ENCODE peak calls at places on chromosome 3, in nine cellular contexts. One of them, this sample, is unnamed.

GRCh38 chr3:163490119-163490518 is 1588.2 kb downstream of the SI start:
- DNase-seq in lung: no peak
- DNase-seq in amniotic epithelial cell: peak
- DNase-seq in EL: peak
- DNase-seq in fibroblast of lung: peak
- DNase-seq in lower lobe of right lung: no peak
- DNase-seq in KBM-7: peak
- DNase-seq in NCI-H2081: peak
- DNase-seq in type B pancreatic cell: no peak
- DNase-seq in this sample: peak

GRCh38 chr3:71580636-71581215 is 2.8 kb downstream of the FOXP1 start:
- DNase-seq in lung: peak
- DNase-seq in amniotic epithelial cell: no peak
- DNase-seq in EL: peak
- DNase-seq in fibroblast of lung: no peak
- DNase-seq in lower lobe of right lung: no peak
- DNase-seq in KBM-7: peak
- DNase-seq in NCI-H2081: no peak
- DNase-seq in type B pancreatic cell: no peak
- DNase-seq in this sample: no peak

GRCh38 chr3:45664558-45664957 is 24.6 kb upstream of the SACM1L start:
- DNase-seq in lung: no peak
- DNase-seq in amniotic epithelial cell: no peak
- DNase-seq in EL: no peak
- DNase-seq in fibroblast of lung: no peak
- DNase-seq in lower lobe of right lung: peak
- DNase-seq in KBM-7: peak
- DNase-seq in NCI-H2081: no peak
- DNase-seq in type B pancreatic cell: no peak
- DNase-seq in this sample: peak

GRCh38 chr3:189985938-189986337 is 134.8 kb downstream of the P3H2 start:
- DNase-seq in lung: no peak
- DNase-seq in amniotic epithelial cell: no peak
- DNase-seq in EL: peak
- DNase-seq in fibroblast of lung: no peak
- DNase-seq in lower lobe of right lung: no peak
- DNase-seq in KBM-7: no peak
- DNase-seq in NCI-H2081: no peak
- DNase-seq in type B pancreatic cell: no peak
- DNase-seq in this sample: no peak

GRCh38 chr3:190902292-190902691 is 39.8 kb upstream of the GMNC start:
- DNase-seq in lung: no peak
- DNase-seq in amniotic epithelial cell: no peak
- DNase-seq in EL: no peak
- DNase-seq in fibroblast of lung: no peak
- DNase-seq in lower lobe of right lung: no peak
- DNase-seq in KBM-7: no peak
- DNase-seq in NCI-H2081: no peak
- DNase-seq in type B pancreatic cell: no peak
- DNase-seq in this sample: no peak

GRCh38 chr3:180306691-180307090 is 270.0 kb upstream of the PEX5L start:
- DNase-seq in lung: no peak
- DNase-seq in amniotic epithelial cell: no peak
- DNase-seq in EL: peak
- DNase-seq in fibroblast of lung: no peak
- DNase-seq in lower lobe of right lung: no peak
- DNase-seq in KBM-7: no peak
- DNase-seq in NCI-H2081: no peak
- DNase-seq in type B pancreatic cell: no peak
- DNase-seq in this sample: no peak

GRCh38 chr3:32816439-32817194 is 1.2 kb upstream of the TRIM71 start:
- DNase-seq in lung: no peak
- DNase-seq in amniotic epithelial cell: peak
- DNase-seq in EL: peak
- DNase-seq in fibroblast of lung: peak
- DNase-seq in lower lobe of right lung: peak
- DNase-seq in KBM-7: peak
- DNase-seq in NCI-H2081: no peak
- DNase-seq in type B pancreatic cell: peak
- DNase-seq in this sample: no peak

GRCh38 chr3:16243706-16244490 is 20.8 kb downstream of the DPH3 start:
- DNase-seq in lung: no peak
- DNase-seq in amniotic epithelial cell: peak
- DNase-seq in EL: peak
- DNase-seq in fibroblast of lung: peak
- DNase-seq in lower lobe of right lung: no peak
- DNase-seq in KBM-7: no peak
- DNase-seq in NCI-H2081: no peak
- DNase-seq in type B pancreatic cell: no peak
- DNase-seq in this sample: no peak

GRCh38 chr3:180804871-180805430 is 107.5 kb upstream of the FXR1 start:
- DNase-seq in lung: no peak
- DNase-seq in amniotic epithelial cell: peak
- DNase-seq in EL: peak
- DNase-seq in fibroblast of lung: peak
- DNase-seq in lower lobe of right lung: no peak
- DNase-seq in KBM-7: peak
- DNase-seq in NCI-H2081: peak
- DNase-seq in type B pancreatic cell: no peak
- DNase-seq in this sample: no peak

GRCh38 chr3:5891721-5892120 is 704.2 kb downstream of the EDEM1 start:
- DNase-seq in lung: no peak
- DNase-seq in amniotic epithelial cell: no peak
- DNase-seq in EL: no peak
- DNase-seq in fibroblast of lung: no peak
- DNase-seq in lower lobe of right lung: no peak
- DNase-seq in KBM-7: no peak
- DNase-seq in NCI-H2081: no peak
- DNase-seq in type B pancreatic cell: no peak
- DNase-seq in this sample: no peak

GRCh38 chr3:29649815-29650547 is 369.1 kb downstream of the RBMS3 start:
- DNase-seq in lung: no peak
- DNase-seq in amniotic epithelial cell: peak
- DNase-seq in EL: peak
- DNase-seq in fibroblast of lung: peak
- DNase-seq in lower lobe of right lung: peak
- DNase-seq in KBM-7: no peak
- DNase-seq in NCI-H2081: no peak
- DNase-seq in type B pancreatic cell: no peak
- DNase-seq in this sample: peak

GRCh38 chr3:179716811-179717210 is 64.0 kb downstream of the USP13 start:
- DNase-seq in lung: no peak
- DNase-seq in amniotic epithelial cell: peak
- DNase-seq in EL: peak
- DNase-seq in fibroblast of lung: peak
- DNase-seq in lower lobe of right lung: no peak
- DNase-seq in KBM-7: no peak
- DNase-seq in NCI-H2081: no peak
- DNase-seq in type B pancreatic cell: no peak
- DNase-seq in this sample: no peak

GRCh38 chr3:149018247-149018646 is 26.9 kb downstream of the GYG1 start:
- DNase-seq in lung: no peak
- DNase-seq in amniotic epithelial cell: peak
- DNase-seq in EL: peak
- DNase-seq in fibroblast of lung: peak
- DNase-seq in lower lobe of right lung: no peak
- DNase-seq in KBM-7: no peak
- DNase-seq in NCI-H2081: no peak
- DNase-seq in type B pancreatic cell: no peak
- DNase-seq in this sample: no peak

GRCh38 chr3:59981377-59981776 is 931.6 kb upstream of the CFAP20DC start:
- DNase-seq in lung: no peak
- DNase-seq in amniotic epithelial cell: no peak
- DNase-seq in EL: no peak
- DNase-seq in fibroblast of lung: no peak
- DNase-seq in lower lobe of right lung: no peak
- DNase-seq in KBM-7: no peak
- DNase-seq in NCI-H2081: no peak
- DNase-seq in type B pancreatic cell: no peak
- DNase-seq in this sample: no peak

GRCh38 chr3:31813686-31814085 is 167.4 kb downstream of the OSBPL10 start:
- DNase-seq in lung: no peak
- DNase-seq in amniotic epithelial cell: no peak
- DNase-seq in EL: no peak
- DNase-seq in fibroblast of lung: no peak
- DNase-seq in lower lobe of right lung: no peak
- DNase-seq in KBM-7: no peak
- DNase-seq in NCI-H2081: no peak
- DNase-seq in type B pancreatic cell: no peak
- DNase-seq in this sample: no peak

GRCh38 chr3:7734456-7734855 is 767.2 kb upstream of the LMCD1 start:
- DNase-seq in lung: no peak
- DNase-seq in amniotic epithelial cell: no peak
- DNase-seq in EL: no peak
- DNase-seq in fibroblast of lung: no peak
- DNase-seq in lower lobe of right lung: no peak
- DNase-seq in KBM-7: no peak
- DNase-seq in NCI-H2081: no peak
- DNase-seq in type B pancreatic cell: no peak
- DNase-seq in this sample: no peak

GRCh38 chr3:194472290-194472920 is 14.4 kb downstream of the ATP13A3 start:
- DNase-seq in lung: no peak
- DNase-seq in amniotic epithelial cell: peak
- DNase-seq in EL: peak
- DNase-seq in fibroblast of lung: peak
- DNase-seq in lower lobe of right lung: no peak
- DNase-seq in KBM-7: peak
- DNase-seq in NCI-H2081: peak
- DNase-seq in type B pancreatic cell: no peak
- DNase-seq in this sample: peak